ENCODE peak calls at places on chromosomes 2 and 18, in ten cellular contexts. One of them, this sample, is unnamed.

GRCh38 chr2:41136966-41137494 is 685.1 kb upstream of the SLC8A1 start:
- DNase-seq in NCI-H2171: no peak
- DNase-seq in germinal center: no peak
- DNase-seq in stimulated activated CD8-positive, alpha-beta memory T cell treated with anti-CD3 and anti-CD28 coated beads, Interleukin-4, amount 100 ng/mL, for 4 hours: no peak
- DNase-seq in fibroblast of lung: peak
- DNase-seq in NCI-H510A treated with DMSO at 0.1 percent for 48 hours: no peak
- DNase-seq in CD8-positive, alpha-beta memory T cell: no peak
- DNase-seq in body of pancreas: no peak
- DNase-seq in HepG2: no peak
- DNase-seq in T-helper 1 cell: no peak
- DNase-seq in this sample: no peak

GRCh38 chr18:3453540-3454364 is 3.8 kb downstream of the TGIF1 start:
- DNase-seq in HepG2: peak
- DNase-seq in CD8-positive, alpha-beta memory T cell: peak
- DNase-seq in T-helper 1 cell: no peak
- DNase-seq in germinal center: no peak
- DNase-seq in body of pancreas: peak
- DNase-seq in fibroblast of lung: peak
- DNase-seq in stimulated activated CD8-positive, alpha-beta memory T cell treated with anti-CD3 and anti-CD28 coated beads, Interleukin-4, amount 100 ng/mL, for 4 hours: no peak
- DNase-seq in NCI-H510A treated with DMSO at 0.1 percent for 48 hours: peak
- DNase-seq in NCI-H2171: no peak
- DNase-seq in this sample: no peak

GRCh38 chr2:115162454-115163293 is 720.2 kb downstream of the DPP10 start:
- DNase-seq in stimulated activated CD8-positive, alpha-beta memory T cell treated with anti-CD3 and anti-CD28 coated beads, Interleukin-4, amount 100 ng/mL, for 4 hours: no peak
- DNase-seq in CD8-positive, alpha-beta memory T cell: no peak
- DNase-seq in HepG2: no peak
- DNase-seq in T-helper 1 cell: no peak
- DNase-seq in NCI-H510A treated with DMSO at 0.1 percent for 48 hours: peak
- DNase-seq in fibroblast of lung: no peak
- DNase-seq in body of pancreas: peak
- DNase-seq in germinal center: no peak
- DNase-seq in NCI-H2171: no peak
- DNase-seq in this sample: no peak

GRCh38 chr2:209426432-209426831 is 2.6 kb downstream of the MAP2 start:
- DNase-seq in NCI-H2171: peak
- DNase-seq in germinal center: no peak
- DNase-seq in CD8-positive, alpha-beta memory T cell: no peak
- DNase-seq in fibroblast of lung: peak
- DNase-seq in HepG2: no peak
- DNase-seq in NCI-H510A treated with DMSO at 0.1 percent for 48 hours: peak
- DNase-seq in stimulated activated CD8-positive, alpha-beta memory T cell treated with anti-CD3 and anti-CD28 coated beads, Interleukin-4, amount 100 ng/mL, for 4 hours: no peak
- DNase-seq in T-helper 1 cell: no peak
- DNase-seq in body of pancreas: peak
- DNase-seq in this sample: no peak

GRCh38 chr2:8496079-8496478 is 185.8 kb upstream of the ID2 start:
- DNase-seq in germinal center: no peak
- DNase-seq in NCI-H510A treated with DMSO at 0.1 percent for 48 hours: no peak
- DNase-seq in fibroblast of lung: no peak
- DNase-seq in HepG2: no peak
- DNase-seq in NCI-H2171: no peak
- DNase-seq in CD8-positive, alpha-beta memory T cell: no peak
- DNase-seq in stimulated activated CD8-positive, alpha-beta memory T cell treated with anti-CD3 and anti-CD28 coated beads, Interleukin-4, amount 100 ng/mL, for 4 hours: no peak
- DNase-seq in body of pancreas: no peak
- DNase-seq in T-helper 1 cell: no peak
- DNase-seq in this sample: no peak

GRCh38 chr2:41313082-41313481 is 734.7 kb upstream of the PKDCC start:
- DNase-seq in NCI-H510A treated with DMSO at 0.1 percent for 48 hours: no peak
- DNase-seq in T-helper 1 cell: no peak
- DNase-seq in germinal center: no peak
- DNase-seq in body of pancreas: no peak
- DNase-seq in stimulated activated CD8-positive, alpha-beta memory T cell treated with anti-CD3 and anti-CD28 coated beads, Interleukin-4, amount 100 ng/mL, for 4 hours: no peak
- DNase-seq in NCI-H2171: no peak
- DNase-seq in CD8-positive, alpha-beta memory T cell: no peak
- DNase-seq in HepG2: no peak
- DNase-seq in fibroblast of lung: no peak
- DNase-seq in this sample: no peak

GRCh38 chr2:112161431-112162145 is 23.4 kb downstream of the FBLN7 start:
- DNase-seq in NCI-H510A treated with DMSO at 0.1 percent for 48 hours: peak
- DNase-seq in fibroblast of lung: no peak
- DNase-seq in CD8-positive, alpha-beta memory T cell: no peak
- DNase-seq in HepG2: no peak
- DNase-seq in body of pancreas: no peak
- DNase-seq in NCI-H2171: peak
- DNase-seq in T-helper 1 cell: no peak
- DNase-seq in stimulated activated CD8-positive, alpha-beta memory T cell treated with anti-CD3 and anti-CD28 coated beads, Interleukin-4, amount 100 ng/mL, for 4 hours: no peak
- DNase-seq in germinal center: no peak
- DNase-seq in this sample: no peak

GRCh38 chr2:27842894-27843293 is 47.3 kb downstream of the RBKS start:
- DNase-seq in NCI-H2171: no peak
- DNase-seq in fibroblast of lung: no peak
- DNase-seq in stimulated activated CD8-positive, alpha-beta memory T cell treated with anti-CD3 and anti-CD28 coated beads, Interleukin-4, amount 100 ng/mL, for 4 hours: no peak
- DNase-seq in germinal center: no peak
- DNase-seq in body of pancreas: no peak
- DNase-seq in CD8-positive, alpha-beta memory T cell: no peak
- DNase-seq in T-helper 1 cell: no peak
- DNase-seq in HepG2: no peak
- DNase-seq in NCI-H510A treated with DMSO at 0.1 percent for 48 hours: no peak
- DNase-seq in this sample: no peak

GRCh38 chr2:36489296-36489695 is 108.7 kb downstream of the FEZ2 start:
- DNase-seq in germinal center: no peak
- DNase-seq in fibroblast of lung: peak
- DNase-seq in HepG2: no peak
- DNase-seq in T-helper 1 cell: no peak
- DNase-seq in body of pancreas: no peak
- DNase-seq in CD8-positive, alpha-beta memory T cell: no peak
- DNase-seq in NCI-H510A treated with DMSO at 0.1 percent for 48 hours: no peak
- DNase-seq in stimulated activated CD8-positive, alpha-beta memory T cell treated with anti-CD3 and anti-CD28 coated beads, Interleukin-4, amount 100 ng/mL, for 4 hours: no peak
- DNase-seq in NCI-H2171: no peak
- DNase-seq in this sample: no peak

GRCh38 chr2:222655406-222655747 is 515 bp downstream of the FARSB start:
- DNase-seq in germinal center: no peak
- DNase-seq in CD8-positive, alpha-beta memory T cell: no peak
- DNase-seq in fibroblast of lung: peak
- DNase-seq in HepG2: no peak
- DNase-seq in stimulated activated CD8-positive, alpha-beta memory T cell treated with anti-CD3 and anti-CD28 coated beads, Interleukin-4, amount 100 ng/mL, for 4 hours: no peak
- DNase-seq in NCI-H510A treated with DMSO at 0.1 percent for 48 hours: peak
- DNase-seq in body of pancreas: no peak
- DNase-seq in NCI-H2171: peak
- DNase-seq in T-helper 1 cell: no peak
- DNase-seq in this sample: peak

GRCh38 chr2:196399736-196400691 is 228.6 kb upstream of the STK17B start:
- DNase-seq in fibroblast of lung: peak
- DNase-seq in T-helper 1 cell: no peak
- DNase-seq in germinal center: no peak
- DNase-seq in CD8-positive, alpha-beta memory T cell: no peak
- DNase-seq in body of pancreas: no peak
- DNase-seq in NCI-H2171: no peak
- DNase-seq in NCI-H510A treated with DMSO at 0.1 percent for 48 hours: no peak
- DNase-seq in HepG2: no peak
- DNase-seq in stimulated activated CD8-positive, alpha-beta memory T cell treated with anti-CD3 and anti-CD28 coated beads, Interleukin-4, amount 100 ng/mL, for 4 hours: no peak
- DNase-seq in this sample: no peak

GRCh38 chr2:241992753-241993152 is 123.2 kb downstream of the RTP5 start:
- DNase-seq in germinal center: no peak
- DNase-seq in stimulated activated CD8-positive, alpha-beta memory T cell treated with anti-CD3 and anti-CD28 coated beads, Interleukin-4, amount 100 ng/mL, for 4 hours: no peak
- DNase-seq in CD8-positive, alpha-beta memory T cell: no peak
- DNase-seq in T-helper 1 cell: no peak
- DNase-seq in NCI-H2171: no peak
- DNase-seq in HepG2: no peak
- DNase-seq in body of pancreas: no peak
- DNase-seq in fibroblast of lung: no peak
- DNase-seq in NCI-H510A treated with DMSO at 0.1 percent for 48 hours: no peak
- DNase-seq in this sample: no peak

GRCh38 chr2:65435625-65436168 is 3.3 kb upstream of the SPRED2 start:
- DNase-seq in germinal center: peak
- DNase-seq in T-helper 1 cell: peak
- DNase-seq in CD8-positive, alpha-beta memory T cell: peak
- DNase-seq in fibroblast of lung: peak
- DNase-seq in NCI-H510A treated with DMSO at 0.1 percent for 48 hours: peak
- DNase-seq in HepG2: peak
- DNase-seq in stimulated activated CD8-positive, alpha-beta memory T cell treated with anti-CD3 and anti-CD28 coated beads, Interleukin-4, amount 100 ng/mL, for 4 hours: no peak
- DNase-seq in body of pancreas: peak
- DNase-seq in NCI-H2171: peak
- DNase-seq in this sample: peak

GRCh38 chr2:64889803-64890202 is 99.4 kb upstream of the SLC1A4 start:
- DNase-seq in germinal center: no peak
- DNase-seq in body of pancreas: no peak
- DNase-seq in NCI-H510A treated with DMSO at 0.1 percent for 48 hours: no peak
- DNase-seq in T-helper 1 cell: no peak
- DNase-seq in fibroblast of lung: no peak
- DNase-seq in CD8-positive, alpha-beta memory T cell: no peak
- DNase-seq in HepG2: no peak
- DNase-seq in stimulated activated CD8-positive, alpha-beta memory T cell treated with anti-CD3 and anti-CD28 coated beads, Interleukin-4, amount 100 ng/mL, for 4 hours: no peak
- DNase-seq in NCI-H2171: no peak
- DNase-seq in this sample: no peak

GRCh38 chr2:236946871-236947270 is 138.8 kb upstream of the COPS8 start:
- DNase-seq in germinal center: no peak
- DNase-seq in NCI-H2171: no peak
- DNase-seq in fibroblast of lung: peak
- DNase-seq in HepG2: no peak
- DNase-seq in CD8-positive, alpha-beta memory T cell: no peak
- DNase-seq in stimulated activated CD8-positive, alpha-beta memory T cell treated with anti-CD3 and anti-CD28 coated beads, Interleukin-4, amount 100 ng/mL, for 4 hours: no peak
- DNase-seq in body of pancreas: no peak
- DNase-seq in T-helper 1 cell: no peak
- DNase-seq in NCI-H510A treated with DMSO at 0.1 percent for 48 hours: no peak
- DNase-seq in this sample: no peak

GRCh38 chr2:217846321-217846743 is 156.5 kb downstream of the TNS1 start:
- DNase-seq in T-helper 1 cell: no peak
- DNase-seq in HepG2: no peak
- DNase-seq in body of pancreas: peak
- DNase-seq in stimulated activated CD8-positive, alpha-beta memory T cell treated with anti-CD3 and anti-CD28 coated beads, Interleukin-4, amount 100 ng/mL, for 4 hours: no peak
- DNase-seq in germinal center: no peak
- DNase-seq in NCI-H510A treated with DMSO at 0.1 percent for 48 hours: no peak
- DNase-seq in CD8-positive, alpha-beta memory T cell: no peak
- DNase-seq in fibroblast of lung: no peak
- DNase-seq in NCI-H2171: no peak
- DNase-seq in this sample: no peak

GRCh38 chr2:237154050-237154638 is 68.5 kb downstream of the COPS8 start:
- DNase-seq in T-helper 1 cell: peak
- DNase-seq in NCI-H2171: peak
- DNase-seq in HepG2: peak
- DNase-seq in body of pancreas: peak
- DNase-seq in fibroblast of lung: peak
- DNase-seq in NCI-H510A treated with DMSO at 0.1 percent for 48 hours: no peak
- DNase-seq in stimulated activated CD8-positive, alpha-beta memory T cell treated with anti-CD3 and anti-CD28 coated beads, Interleukin-4, amount 100 ng/mL, for 4 hours: peak
- DNase-seq in CD8-positive, alpha-beta memory T cell: peak
- DNase-seq in germinal center: peak
- DNase-seq in this sample: peak

GRCh38 chr2:30038419-30038818 is 108.4 kb upstream of the YPEL5 start:
- DNase-seq in fibroblast of lung: no peak
- DNase-seq in CD8-positive, alpha-beta memory T cell: no peak
- DNase-seq in stimulated activated CD8-positive, alpha-beta memory T cell treated with anti-CD3 and anti-CD28 coated beads, Interleukin-4, amount 100 ng/mL, for 4 hours: no peak
- DNase-seq in T-helper 1 cell: no peak
- DNase-seq in NCI-H2171: no peak
- DNase-seq in germinal center: no peak
- DNase-seq in NCI-H510A treated with DMSO at 0.1 percent for 48 hours: no peak
- DNase-seq in HepG2: no peak
- DNase-seq in body of pancreas: no peak
- DNase-seq in this sample: no peak

GRCh38 chr2:195657634-195658540 is 861 bp downstream of the SLC39A10 start:
- DNase-seq in CD8-positive, alpha-beta memory T cell: peak
- DNase-seq in NCI-H510A treated with DMSO at 0.1 percent for 48 hours: peak
- DNase-seq in germinal center: peak
- DNase-seq in stimulated activated CD8-positive, alpha-beta memory T cell treated with anti-CD3 and anti-CD28 coated beads, Interleukin-4, amount 100 ng/mL, for 4 hours: peak
- DNase-seq in NCI-H2171: peak
- DNase-seq in fibroblast of lung: peak
- DNase-seq in HepG2: peak
- DNase-seq in T-helper 1 cell: peak
- DNase-seq in body of pancreas: peak
- DNase-seq in this sample: peak

GRCh38 chr2:131036696-131037397 is 56.4 kb downstream of the FAM168B start:
- DNase-seq in NCI-H510A treated with DMSO at 0.1 percent for 48 hours: no peak
- DNase-seq in stimulated activated CD8-positive, alpha-beta memory T cell treated with anti-CD3 and anti-CD28 coated beads, Interleukin-4, amount 100 ng/mL, for 4 hours: no peak
- DNase-seq in germinal center: no peak
- DNase-seq in fibroblast of lung: no peak
- DNase-seq in body of pancreas: no peak
- DNase-seq in T-helper 1 cell: no peak
- DNase-seq in CD8-positive, alpha-beta memory T cell: no peak
- DNase-seq in HepG2: no peak
- DNase-seq in NCI-H2171: no peak
- DNase-seq in this sample: no peak

GRCh38 chr18:9539283-9539682 is 64.0 kb downstream of the RALBP1 start:
- DNase-seq in stimulated activated CD8-positive, alpha-beta memory T cell treated with anti-CD3 and anti-CD28 coated beads, Interleukin-4, amount 100 ng/mL, for 4 hours: no peak
- DNase-seq in germinal center: no peak
- DNase-seq in NCI-H2171: no peak
- DNase-seq in fibroblast of lung: peak
- DNase-seq in T-helper 1 cell: no peak
- DNase-seq in body of pancreas: no peak
- DNase-seq in HepG2: no peak
- DNase-seq in NCI-H510A treated with DMSO at 0.1 percent for 48 hours: no peak
- DNase-seq in CD8-positive, alpha-beta memory T cell: no peak
- DNase-seq in this sample: no peak

GRCh38 chr2:239467281-239467955 is 66.6 kb upstream of the HDAC4 start:
- DNase-seq in T-helper 1 cell: no peak
- DNase-seq in germinal center: no peak
- DNase-seq in NCI-H2171: no peak
- DNase-seq in fibroblast of lung: no peak
- DNase-seq in CD8-positive, alpha-beta memory T cell: no peak
- DNase-seq in NCI-H510A treated with DMSO at 0.1 percent for 48 hours: no peak
- DNase-seq in body of pancreas: no peak
- DNase-seq in stimulated activated CD8-positive, alpha-beta memory T cell treated with anti-CD3 and anti-CD28 coated beads, Interleukin-4, amount 100 ng/mL, for 4 hours: no peak
- DNase-seq in HepG2: no peak
- DNase-seq in this sample: no peak

GRCh38 chr2:69957970-69958369 is 3.5 kb downstream of the ASPRV1 start:
- DNase-seq in stimulated activated CD8-positive, alpha-beta memory T cell treated with anti-CD3 and anti-CD28 coated beads, Interleukin-4, amount 100 ng/mL, for 4 hours: no peak
- DNase-seq in HepG2: no peak
- DNase-seq in CD8-positive, alpha-beta memory T cell: no peak
- DNase-seq in T-helper 1 cell: no peak
- DNase-seq in germinal center: no peak
- DNase-seq in NCI-H510A treated with DMSO at 0.1 percent for 48 hours: no peak
- DNase-seq in body of pancreas: peak
- DNase-seq in fibroblast of lung: peak
- DNase-seq in NCI-H2171: peak
- DNase-seq in this sample: no peak

GRCh38 chr2:126783341-126783740 is 115.3 kb upstream of the TEX51 start:
- DNase-seq in NCI-H2171: no peak
- DNase-seq in CD8-positive, alpha-beta memory T cell: no peak
- DNase-seq in stimulated activated CD8-positive, alpha-beta memory T cell treated with anti-CD3 and anti-CD28 coated beads, Interleukin-4, amount 100 ng/mL, for 4 hours: no peak
- DNase-seq in HepG2: no peak
- DNase-seq in T-helper 1 cell: no peak
- DNase-seq in fibroblast of lung: no peak
- DNase-seq in body of pancreas: no peak
- DNase-seq in NCI-H510A treated with DMSO at 0.1 percent for 48 hours: no peak
- DNase-seq in germinal center: no peak
- DNase-seq in this sample: no peak

GRCh38 chr2:225598426-225598825 is 198.9 kb downstream of the NYAP2 start:
- DNase-seq in CD8-positive, alpha-beta memory T cell: no peak
- DNase-seq in body of pancreas: no peak
- DNase-seq in NCI-H510A treated with DMSO at 0.1 percent for 48 hours: no peak
- DNase-seq in NCI-H2171: no peak
- DNase-seq in HepG2: no peak
- DNase-seq in stimulated activated CD8-positive, alpha-beta memory T cell treated with anti-CD3 and anti-CD28 coated beads, Interleukin-4, amount 100 ng/mL, for 4 hours: no peak
- DNase-seq in T-helper 1 cell: no peak
- DNase-seq in germinal center: no peak
- DNase-seq in fibroblast of lung: no peak
- DNase-seq in this sample: no peak

GRCh38 chr2:60299179-60299578 is 254.3 kb downstream of the BCL11A start:
- DNase-seq in body of pancreas: peak
- DNase-seq in NCI-H2171: no peak
- DNase-seq in fibroblast of lung: no peak
- DNase-seq in CD8-positive, alpha-beta memory T cell: no peak
- DNase-seq in HepG2: no peak
- DNase-seq in NCI-H510A treated with DMSO at 0.1 percent for 48 hours: no peak
- DNase-seq in T-helper 1 cell: no peak
- DNase-seq in germinal center: no peak
- DNase-seq in stimulated activated CD8-positive, alpha-beta memory T cell treated with anti-CD3 and anti-CD28 coated beads, Interleukin-4, amount 100 ng/mL, for 4 hours: no peak
- DNase-seq in this sample: no peak

GRCh38 chr2:58601017-58601416 is 359.9 kb upstream of the FANCL start:
- DNase-seq in NCI-H510A treated with DMSO at 0.1 percent for 48 hours: no peak
- DNase-seq in body of pancreas: no peak
- DNase-seq in fibroblast of lung: peak
- DNase-seq in T-helper 1 cell: no peak
- DNase-seq in NCI-H2171: no peak
- DNase-seq in CD8-positive, alpha-beta memory T cell: no peak
- DNase-seq in germinal center: no peak
- DNase-seq in stimulated activated CD8-positive, alpha-beta memory T cell treated with anti-CD3 and anti-CD28 coated beads, Interleukin-4, amount 100 ng/mL, for 4 hours: no peak
- DNase-seq in HepG2: no peak
- DNase-seq in this sample: no peak

GRCh38 chr2:233689031-233689430 is 3.7 kb upstream of the UGT1A6 start:
- DNase-seq in T-helper 1 cell: no peak
- DNase-seq in germinal center: no peak
- DNase-seq in NCI-H510A treated with DMSO at 0.1 percent for 48 hours: no peak
- DNase-seq in stimulated activated CD8-positive, alpha-beta memory T cell treated with anti-CD3 and anti-CD28 coated beads, Interleukin-4, amount 100 ng/mL, for 4 hours: no peak
- DNase-seq in NCI-H2171: no peak
- DNase-seq in CD8-positive, alpha-beta memory T cell: no peak
- DNase-seq in body of pancreas: no peak
- DNase-seq in HepG2: no peak
- DNase-seq in fibroblast of lung: no peak
- DNase-seq in this sample: no peak